ENCODE peak calls at places on chromosomes 11 and 22, in ten cellular contexts. One of them, this sample, is unnamed.

GRCh38 chr11:72688929-72689328 is 14.7 kb upstream of the PDE2A start:
- DNase-seq in activated T-cell treated with anti-CD3 and anti-CD28 coated beads for 1 hour: no peak
- DNase-seq in GM10248: no peak
- DNase-seq in mucosa of gallbladder: no peak
- DNase-seq in HFFc6: no peak
- DNase-seq in AG08395: no peak
- DNase-seq in NCI-H1105 treated with DMSO at 0.1 percent for 48 hours: no peak
- DNase-seq in caudate nucleus: no peak
- DNase-seq in stimulated activated CD8-positive, alpha-beta memory T cell treated with anti-CD3 and anti-CD28 coated beads, Interleukin-15, amount 100 ng/mL, for 1 hour: no peak
- DNase-seq in H54: no peak
- DNase-seq in this sample: no peak

GRCh38 chr22:30028731-30029130 is 51.5 kb upstream of the HORMAD2 start:
- DNase-seq in activated T-cell treated with anti-CD3 and anti-CD28 coated beads for 1 hour: no peak
- DNase-seq in GM10248: no peak
- DNase-seq in mucosa of gallbladder: no peak
- DNase-seq in HFFc6: no peak
- DNase-seq in AG08395: no peak
- DNase-seq in NCI-H1105 treated with DMSO at 0.1 percent for 48 hours: no peak
- DNase-seq in caudate nucleus: peak; percentile 75
- DNase-seq in stimulated activated CD8-positive, alpha-beta memory T cell treated with anti-CD3 and anti-CD28 coated beads, Interleukin-15, amount 100 ng/mL, for 1 hour: no peak
- DNase-seq in H54: no peak
- DNase-seq in this sample: no peak

GRCh38 chr22:21624120-21624879 is 5.5 kb downstream of the YDJC start:
- DNase-seq in activated T-cell treated with anti-CD3 and anti-CD28 coated beads for 1 hour: peak; percentile 45
- DNase-seq in GM10248: no peak
- DNase-seq in mucosa of gallbladder: no peak
- DNase-seq in HFFc6: no peak
- DNase-seq in AG08395: no peak
- DNase-seq in NCI-H1105 treated with DMSO at 0.1 percent for 48 hours: no peak
- DNase-seq in caudate nucleus: no peak
- DNase-seq in stimulated activated CD8-positive, alpha-beta memory T cell treated with anti-CD3 and anti-CD28 coated beads, Interleukin-15, amount 100 ng/mL, for 1 hour: peak; percentile 15
- DNase-seq in H54: no peak
- DNase-seq in this sample: no peak

GRCh38 chr11:19874241-19874640 is 161.6 kb downstream of the NAV2 start:
- DNase-seq in activated T-cell treated with anti-CD3 and anti-CD28 coated beads for 1 hour: no peak
- DNase-seq in GM10248: no peak
- DNase-seq in mucosa of gallbladder: no peak
- DNase-seq in HFFc6: no peak
- DNase-seq in AG08395: no peak
- DNase-seq in NCI-H1105 treated with DMSO at 0.1 percent for 48 hours: no peak
- DNase-seq in caudate nucleus: no peak
- DNase-seq in stimulated activated CD8-positive, alpha-beta memory T cell treated with anti-CD3 and anti-CD28 coated beads, Interleukin-15, amount 100 ng/mL, for 1 hour: no peak
- DNase-seq in H54: no peak
- DNase-seq in this sample: no peak

GRCh38 chr11:113896156-113896879 is 8.3 kb upstream of the HTR3B start:
- DNase-seq in activated T-cell treated with anti-CD3 and anti-CD28 coated beads for 1 hour: peak; percentile 7
- DNase-seq in GM10248: peak; percentile 54
- DNase-seq in mucosa of gallbladder: peak; percentile 43
- DNase-seq in HFFc6: peak; percentile 17
- DNase-seq in AG08395: peak; percentile 53
- DNase-seq in NCI-H1105 treated with DMSO at 0.1 percent for 48 hours: peak; percentile 82
- DNase-seq in caudate nucleus: peak; percentile 21
- DNase-seq in stimulated activated CD8-positive, alpha-beta memory T cell treated with anti-CD3 and anti-CD28 coated beads, Interleukin-15, amount 100 ng/mL, for 1 hour: no peak
- DNase-seq in H54: no peak
- DNase-seq in this sample: no peak

GRCh38 chr11:36356201-36356600 is 60.1 kb downstream of the PRR5L start:
- DNase-seq in activated T-cell treated with anti-CD3 and anti-CD28 coated beads for 1 hour: no peak
- DNase-seq in GM10248: peak; percentile 52
- DNase-seq in mucosa of gallbladder: no peak
- DNase-seq in HFFc6: no peak
- DNase-seq in AG08395: no peak
- DNase-seq in NCI-H1105 treated with DMSO at 0.1 percent for 48 hours: no peak
- DNase-seq in caudate nucleus: no peak
- DNase-seq in stimulated activated CD8-positive, alpha-beta memory T cell treated with anti-CD3 and anti-CD28 coated beads, Interleukin-15, amount 100 ng/mL, for 1 hour: no peak
- DNase-seq in H54: no peak
- DNase-seq in this sample: no peak

GRCh38 chr11:81915045-81915444 is 818.6 kb downstream of the FAM181B start:
- DNase-seq in activated T-cell treated with anti-CD3 and anti-CD28 coated beads for 1 hour: no peak
- DNase-seq in GM10248: no peak
- DNase-seq in mucosa of gallbladder: peak; percentile 42
- DNase-seq in HFFc6: no peak
- DNase-seq in AG08395: no peak
- DNase-seq in NCI-H1105 treated with DMSO at 0.1 percent for 48 hours: peak; percentile 38
- DNase-seq in caudate nucleus: no peak
- DNase-seq in stimulated activated CD8-positive, alpha-beta memory T cell treated with anti-CD3 and anti-CD28 coated beads, Interleukin-15, amount 100 ng/mL, for 1 hour: no peak
- DNase-seq in H54: no peak
- DNase-seq in this sample: no peak

GRCh38 chr22:26512149-26512793 is at the start of gene TFIP11:
- DNase-seq in activated T-cell treated with anti-CD3 and anti-CD28 coated beads for 1 hour: peak; percentile 82
- DNase-seq in GM10248: peak; percentile 97
- DNase-seq in mucosa of gallbladder: peak; percentile 95
- DNase-seq in HFFc6: peak; percentile 88
- DNase-seq in AG08395: peak; percentile 97
- DNase-seq in NCI-H1105 treated with DMSO at 0.1 percent for 48 hours: peak; percentile 69
- DNase-seq in caudate nucleus: peak; percentile 82
- DNase-seq in stimulated activated CD8-positive, alpha-beta memory T cell treated with anti-CD3 and anti-CD28 coated beads, Interleukin-15, amount 100 ng/mL, for 1 hour: peak; percentile 84
- DNase-seq in H54: peak; percentile 82
- DNase-seq in this sample: peak; percentile 89

GRCh38 chr11:43177938-43178337 is 133.9 kb upstream of the API5 start:
- DNase-seq in activated T-cell treated with anti-CD3 and anti-CD28 coated beads for 1 hour: no peak
- DNase-seq in GM10248: no peak
- DNase-seq in mucosa of gallbladder: no peak
- DNase-seq in HFFc6: no peak
- DNase-seq in AG08395: no peak
- DNase-seq in NCI-H1105 treated with DMSO at 0.1 percent for 48 hours: no peak
- DNase-seq in caudate nucleus: no peak
- DNase-seq in stimulated activated CD8-positive, alpha-beta memory T cell treated with anti-CD3 and anti-CD28 coated beads, Interleukin-15, amount 100 ng/mL, for 1 hour: no peak
- DNase-seq in H54: no peak
- DNase-seq in this sample: no peak

GRCh38 chr11:86722041-86722440 is 49.6 kb upstream of the ME3 start:
- DNase-seq in activated T-cell treated with anti-CD3 and anti-CD28 coated beads for 1 hour: no peak
- DNase-seq in GM10248: no peak
- DNase-seq in mucosa of gallbladder: no peak
- DNase-seq in HFFc6: no peak
- DNase-seq in AG08395: peak; percentile 77
- DNase-seq in NCI-H1105 treated with DMSO at 0.1 percent for 48 hours: no peak
- DNase-seq in caudate nucleus: no peak
- DNase-seq in stimulated activated CD8-positive, alpha-beta memory T cell treated with anti-CD3 and anti-CD28 coated beads, Interleukin-15, amount 100 ng/mL, for 1 hour: no peak
- DNase-seq in H54: no peak
- DNase-seq in this sample: no peak